ENCODE peak calls at places on chromosomes 13 and 19, in seven cellular contexts. One of them, this sample, is unnamed.

GRCh38 chr19:54256250-54257115 is 590 bp downstream of the LILRB5 start:
- DNase-seq in epithelial cell of esophagus: no peak
- DNase-seq in lung: no peak
- DNase-seq in B cell: no peak
- DNase-seq in IMR-90: no peak
- DNase-seq in fibroblast of pulmonary artery: no peak
- DNase-seq in heart left ventricle: no peak
- DNase-seq in this sample: no peak

GRCh38 chr19:2167896-2168618 is 4.3 kb downstream of the DOT1L start:
- DNase-seq in epithelial cell of esophagus: peak
- DNase-seq in IMR-90: peak
- DNase-seq in B cell: peak
- DNase-seq in heart left ventricle: peak
- DNase-seq in fibroblast of pulmonary artery: peak
- DNase-seq in lung: peak
- DNase-seq in this sample: peak

GRCh38 chr13:47281981-47282380 is 385.1 kb upstream of the HTR2A start:
- DNase-seq in lung: no peak
- DNase-seq in epithelial cell of esophagus: no peak
- DNase-seq in heart left ventricle: no peak
- DNase-seq in B cell: no peak
- DNase-seq in fibroblast of pulmonary artery: no peak
- DNase-seq in IMR-90: no peak
- DNase-seq in this sample: no peak

GRCh38 chr13:76762731-76763130 is 123.5 kb downstream of the KCTD12 start:
- DNase-seq in lung: no peak
- DNase-seq in heart left ventricle: no peak
- DNase-seq in epithelial cell of esophagus: no peak
- DNase-seq in B cell: no peak
- DNase-seq in IMR-90: no peak
- DNase-seq in fibroblast of pulmonary artery: peak
- DNase-seq in this sample: no peak

GRCh38 chr13:39676315-39676876 is 20.9 kb downstream of the COG6 start:
- DNase-seq in IMR-90: peak
- DNase-seq in fibroblast of pulmonary artery: peak
- DNase-seq in B cell: no peak
- DNase-seq in lung: no peak
- DNase-seq in heart left ventricle: no peak
- DNase-seq in epithelial cell of esophagus: peak
- DNase-seq in this sample: peak

GRCh38 chr19:13214036-13214730 is 64.0 kb downstream of the IER2 start:
- DNase-seq in IMR-90: no peak
- DNase-seq in lung: no peak
- DNase-seq in epithelial cell of esophagus: no peak
- DNase-seq in heart left ventricle: no peak
- DNase-seq in B cell: no peak
- DNase-seq in fibroblast of pulmonary artery: no peak
- DNase-seq in this sample: no peak

GRCh38 chr19:3293560-3293959 is 69.1 kb downstream of the CELF5 start:
- DNase-seq in B cell: no peak
- DNase-seq in heart left ventricle: no peak
- DNase-seq in lung: no peak
- DNase-seq in epithelial cell of esophagus: no peak
- DNase-seq in IMR-90: no peak
- DNase-seq in fibroblast of pulmonary artery: no peak
- DNase-seq in this sample: no peak

GRCh38 chr19:18833141-18833476 is 1.4 kb downstream of the UPF1 start:
- DNase-seq in fibroblast of pulmonary artery: no peak
- DNase-seq in B cell: no peak
- DNase-seq in epithelial cell of esophagus: peak
- DNase-seq in heart left ventricle: no peak
- DNase-seq in lung: no peak
- DNase-seq in IMR-90: no peak
- DNase-seq in this sample: no peak

GRCh38 chr13:101916108-101916757 is 463.8 kb downstream of the ITGBL1 start:
- DNase-seq in lung: no peak
- DNase-seq in IMR-90: no peak
- DNase-seq in B cell: no peak
- DNase-seq in heart left ventricle: peak
- DNase-seq in epithelial cell of esophagus: peak
- DNase-seq in fibroblast of pulmonary artery: peak
- DNase-seq in this sample: no peak

GRCh38 chr19:50519006-50519575 is 5.4 kb upstream of the ASPDH start:
- DNase-seq in epithelial cell of esophagus: no peak
- DNase-seq in lung: no peak
- DNase-seq in IMR-90: no peak
- DNase-seq in heart left ventricle: no peak
- DNase-seq in fibroblast of pulmonary artery: no peak
- DNase-seq in B cell: no peak
- DNase-seq in this sample: no peak

GRCh38 chr13:71252191-71252704 is 614.8 kb downstream of the DACH1 start:
- DNase-seq in heart left ventricle: no peak
- DNase-seq in IMR-90: no peak
- DNase-seq in B cell: no peak
- DNase-seq in lung: no peak
- DNase-seq in epithelial cell of esophagus: peak
- DNase-seq in fibroblast of pulmonary artery: peak
- DNase-seq in this sample: no peak

GRCh38 chr19:47414469-47414868 is 4.9 kb downstream of the MEIS3 start:
- DNase-seq in B cell: no peak
- DNase-seq in epithelial cell of esophagus: peak
- DNase-seq in lung: no peak
- DNase-seq in fibroblast of pulmonary artery: no peak
- DNase-seq in heart left ventricle: no peak
- DNase-seq in IMR-90: no peak
- DNase-seq in this sample: no peak
- TF ChIP-seq CTCF in B cell: no peak
- TF ChIP-seq CTCF in epithelial cell of esophagus: peak
- TF ChIP-seq CTCF in lung: no peak
- TF ChIP-seq CTCF in fibroblast of pulmonary artery: no peak
- TF ChIP-seq CTCF in heart left ventricle: no peak
- TF ChIP-seq CTCF in IMR-90: no peak
- TF ChIP-seq CTCF in this sample: no peak

GRCh38 chr13:33867472-33867871 is 49.5 kb downstream of the RFC3 start:
- DNase-seq in heart left ventricle: no peak
- DNase-seq in fibroblast of pulmonary artery: no peak
- DNase-seq in IMR-90: no peak
- DNase-seq in B cell: no peak
- DNase-seq in epithelial cell of esophagus: no peak
- DNase-seq in lung: no peak
- DNase-seq in this sample: no peak
- TF ChIP-seq CTCF in heart left ventricle: no peak
- TF ChIP-seq CTCF in fibroblast of pulmonary artery: no peak
- TF ChIP-seq CTCF in IMR-90: no peak
- TF ChIP-seq CTCF in B cell: no peak
- TF ChIP-seq CTCF in epithelial cell of esophagus: no peak
- TF ChIP-seq CTCF in lung: no peak
- TF ChIP-seq CTCF in this sample: peak

GRCh38 chr13:105336706-105337582 is 1198.5 kb downstream of the EFNB2 start:
- DNase-seq in epithelial cell of esophagus: peak
- DNase-seq in lung: no peak
- DNase-seq in B cell: no peak
- DNase-seq in fibroblast of pulmonary artery: peak
- DNase-seq in heart left ventricle: no peak
- DNase-seq in IMR-90: peak
- DNase-seq in this sample: no peak
- TF ChIP-seq CTCF in epithelial cell of esophagus: no peak
- TF ChIP-seq CTCF in lung: no peak
- TF ChIP-seq CTCF in B cell: no peak
- TF ChIP-seq CTCF in fibroblast of pulmonary artery: no peak
- TF ChIP-seq CTCF in heart left ventricle: no peak
- TF ChIP-seq CTCF in IMR-90: no peak
- TF ChIP-seq CTCF in this sample: no peak

GRCh38 chr13:33464345-33464744 is 178.8 kb upstream of the STARD13 start:
- DNase-seq in B cell: no peak
- DNase-seq in lung: no peak
- DNase-seq in heart left ventricle: no peak
- DNase-seq in epithelial cell of esophagus: no peak
- DNase-seq in IMR-90: no peak
- DNase-seq in fibroblast of pulmonary artery: no peak
- DNase-seq in this sample: no peak

GRCh38 chr13:33467556-33467955 is 182.0 kb upstream of the STARD13 start:
- DNase-seq in epithelial cell of esophagus: no peak
- DNase-seq in lung: no peak
- DNase-seq in fibroblast of pulmonary artery: no peak
- DNase-seq in heart left ventricle: no peak
- DNase-seq in IMR-90: no peak
- DNase-seq in B cell: no peak
- DNase-seq in this sample: no peak

GRCh38 chr13:33462109-33462508 is 176.6 kb upstream of the STARD13 start:
- DNase-seq in heart left ventricle: no peak
- DNase-seq in lung: no peak
- DNase-seq in epithelial cell of esophagus: no peak
- DNase-seq in IMR-90: no peak
- DNase-seq in B cell: no peak
- DNase-seq in fibroblast of pulmonary artery: no peak
- DNase-seq in this sample: no peak

GRCh38 chr13:33471182-33471581 is 185.6 kb upstream of the STARD13 start:
- DNase-seq in heart left ventricle: no peak
- DNase-seq in B cell: no peak
- DNase-seq in IMR-90: peak
- DNase-seq in lung: no peak
- DNase-seq in epithelial cell of esophagus: peak
- DNase-seq in fibroblast of pulmonary artery: no peak
- DNase-seq in this sample: no peak

GRCh38 chr13:33466262-33466661 is 180.7 kb upstream of the STARD13 start:
- DNase-seq in epithelial cell of esophagus: no peak
- DNase-seq in B cell: no peak
- DNase-seq in heart left ventricle: no peak
- DNase-seq in lung: no peak
- DNase-seq in IMR-90: no peak
- DNase-seq in fibroblast of pulmonary artery: no peak
- DNase-seq in this sample: no peak
- TF ChIP-seq CTCF in epithelial cell of esophagus: no peak
- TF ChIP-seq CTCF in B cell: no peak
- TF ChIP-seq CTCF in heart left ventricle: no peak
- TF ChIP-seq CTCF in lung: no peak
- TF ChIP-seq CTCF in IMR-90: no peak
- TF ChIP-seq CTCF in fibroblast of pulmonary artery: peak
- TF ChIP-seq CTCF in this sample: peak

DNA sequence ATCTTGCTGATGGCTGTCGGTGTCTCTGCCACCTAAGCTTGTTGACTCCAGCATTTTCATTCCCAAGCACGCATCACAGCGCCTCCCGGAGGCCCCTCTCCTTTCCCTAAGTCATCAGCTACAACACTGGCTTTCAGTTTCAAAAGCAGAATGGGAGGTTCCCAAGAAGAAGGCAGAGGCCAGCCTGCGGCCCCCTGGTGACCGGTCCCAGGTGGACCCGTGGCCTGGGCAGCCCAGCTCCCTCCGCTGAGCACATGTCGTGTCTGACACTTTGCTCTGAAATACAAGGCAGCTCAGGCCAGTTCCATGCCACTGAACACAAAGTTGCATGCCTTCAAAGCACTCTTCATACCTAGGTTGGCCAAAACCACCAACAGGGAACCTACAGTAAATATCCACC is 8.5 kb downstream of the MLLT1 start:
- DNase-seq in heart left ventricle: no peak
- DNase-seq in IMR-90: peak
- DNase-seq in lung: no peak
- DNase-seq in epithelial cell of esophagus: no peak
- DNase-seq in fibroblast of pulmonary artery: peak
- DNase-seq in B cell: no peak
- DNase-seq in this sample: no peak
- TF ChIP-seq CTCF in heart left ventricle: no peak
- TF ChIP-seq CTCF in IMR-90: peak
- TF ChIP-seq CTCF in lung: no peak
- TF ChIP-seq CTCF in epithelial cell of esophagus: no peak
- TF ChIP-seq CTCF in fibroblast of pulmonary artery: peak
- TF ChIP-seq CTCF in B cell: no peak
- TF ChIP-seq CTCF in this sample: peak

DNA sequence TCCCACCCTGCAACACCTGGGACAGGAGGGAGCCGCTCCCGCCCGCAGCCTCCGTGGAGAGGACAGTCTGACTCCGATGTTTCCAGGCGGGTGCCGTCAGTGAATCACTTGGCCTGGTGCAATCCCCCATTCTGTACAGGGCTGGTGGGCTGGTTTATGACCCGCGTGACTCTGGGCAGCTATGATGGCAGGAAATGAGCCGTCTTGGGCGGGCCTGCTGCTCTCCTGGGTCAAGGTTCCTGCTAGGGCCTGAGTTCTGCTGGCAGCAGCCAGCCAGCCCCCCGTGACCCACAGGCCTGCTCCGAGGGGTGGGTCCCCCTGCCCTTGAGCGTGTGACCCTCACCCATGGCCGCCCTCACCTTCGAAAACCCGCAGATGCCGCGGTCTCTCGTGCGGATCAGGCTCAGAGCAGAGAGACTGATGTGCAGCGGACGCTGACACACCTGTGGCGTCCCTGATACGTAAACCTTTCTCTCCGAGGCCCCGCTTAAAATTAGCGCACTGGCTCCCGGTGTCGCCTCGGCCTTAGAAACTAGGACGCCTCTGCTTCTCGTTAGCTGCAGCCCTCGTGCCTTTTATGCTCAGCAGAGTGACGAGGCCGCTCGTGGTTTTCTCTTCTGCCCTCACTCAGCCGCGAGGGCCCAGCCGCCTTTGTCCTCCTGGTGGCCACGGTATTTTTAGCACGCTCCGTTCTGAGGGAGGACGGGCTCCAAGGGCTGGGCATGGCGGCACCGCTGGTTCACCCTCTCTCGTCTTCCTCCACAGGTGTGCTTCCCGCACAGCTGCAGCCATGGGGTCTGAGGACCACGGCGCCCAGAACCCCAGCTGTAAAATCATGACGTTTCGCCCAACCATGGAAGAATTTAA is 63.4 kb downstream of the KDM4B start:
- DNase-seq in B cell: no peak
- DNase-seq in lung: no peak
- DNase-seq in epithelial cell of esophagus: no peak
- DNase-seq in IMR-90: no peak
- DNase-seq in fibroblast of pulmonary artery: peak
- DNase-seq in heart left ventricle: no peak
- DNase-seq in this sample: no peak
- TF ChIP-seq CTCF in B cell: no peak
- TF ChIP-seq CTCF in lung: no peak
- TF ChIP-seq CTCF in epithelial cell of esophagus: no peak
- TF ChIP-seq CTCF in IMR-90: no peak
- TF ChIP-seq CTCF in fibroblast of pulmonary artery: no peak
- TF ChIP-seq CTCF in heart left ventricle: peak
- TF ChIP-seq CTCF in this sample: peak